ENCODE peak calls at places on chromosomes 16 and 17, in five cellular contexts. K, X, J, L and S are unnamed samples.

GRCh38 chr17:76153202-76153601 is 12.2 kb upstream of the FOXJ1 start:
- DNase-seq in K (no peak), X (no peak), J (no peak), L (no peak), S (no peak)

GRCh38 chr17:82050761-82051641 is 610 bp downstream of the RFNG start:
- DNase-seq in K (no peak), X (peak), J (no peak), L (no peak), S (no peak)

GRCh38 chr17:60863892-60864673 is 186.4 kb downstream of the BCAS3 start:
- DNase-seq in K (peak), X (no peak), J (peak), L (no peak), S (no peak)

GRCh38 chr17:39664581-39665561 is at the start of gene TCAP:
- DNase-seq in K (no peak), X (peak), J (no peak), L (no peak), S (no peak)

GRCh38 chr17:28643979-28644781 is 778 bp downstream of the BLTP2 start:
- DNase-seq in K (peak), X (peak), J (peak), L (no peak), S (peak)

GRCh38 chr17:31832748-31833147 is 26.3 kb downstream of the COPRS start:
- DNase-seq in K (no peak), X (no peak), J (no peak), L (no peak), S (no peak)

GRCh38 chr17:79123988-79124387 is 49.4 kb downstream of the ENGASE start:
- DNase-seq in K (no peak), X (no peak), J (no peak), L (no peak), S (no peak)

GRCh38 chr16:47533744-47534292 is 72.7 kb downstream of the PHKB start:
- DNase-seq in K (no peak), X (no peak), J (no peak), L (no peak), S (no peak)

GRCh38 chr16:553601-554296 is 6.4 kb upstream of the PRR35 start:
- DNase-seq in K (no peak), X (no peak), J (no peak), L (no peak), S (no peak)

GRCh38 chr17:68461589-68461988 is 4.3 kb upstream of the WIPI1 start:
- DNase-seq in K (no peak), X (no peak), J (no peak), L (no peak), S (no peak)

GRCh38 chr17:39027037-39027436 is 59.8 kb upstream of the FBXO47 start:
- DNase-seq in K (no peak), X (peak), J (no peak), L (no peak), S (no peak)

GRCh38 chr16:57422026-57422944 is 17.7 kb downstream of the CCL17 start:
- DNase-seq in K (peak), X (no peak), J (peak), L (no peak), S (no peak)